ENCODE peak calls at places on chromosomes 3 and 15, in five cellular contexts. T is HFFc6; B is CD4-positive, alpha-beta memory T cell; K is effector memory CD4-positive, alpha-beta T cell; P is GF-D8. A is an unnamed sample.

GRCh38 chr3:195907730-195908438 is 467 bp downstream of the TNK2 start:
- DNase-seq in T (no peak), K (peak), P (peak), B (peak), A (peak)

GRCh38 chr15:87527416-87527815 is 729.1 kb downstream of the NTRK3 start:
- DNase-seq in B (no peak), P (no peak), K (no peak), T (no peak), A (peak)

GRCh38 chr3:55376753-55377347 is 110.3 kb downstream of the WNT5A start:
- DNase-seq in B (no peak), P (no peak), T (no peak), K (no peak), A (peak)

GRCh38 chr3:23035927-23036640 is 167.0 kb upstream of the UBE2E2 start:
- DNase-seq in B (no peak), P (no peak), T (no peak), K (no peak), A (no peak)

GRCh38 chr3:156474560-156475389 is 80.1 kb downstream of the SSR3 start:
- DNase-seq in P (no peak), K (no peak), T (no peak), B (no peak), A (no peak)

GRCh38 chr3:23760871-23761373 is 44.8 kb upstream of the UBE2E1 start:
- DNase-seq in P (no peak), K (no peak), T (no peak), B (no peak), A (no peak)

GRCh38 chr3:71641669-71642068 is 58.1 kb upstream of the FOXP1 start:
- DNase-seq in T (peak), B (no peak), K (no peak), P (no peak), A (peak)

GRCh38 chr3:37969601-37970100 is 20.9 kb upstream of the VILL start:
- DNase-seq in T (no peak), B (no peak), P (no peak), K (no peak), A (no peak)

GRCh38 chr3:132606085-132606484 is 9.0 kb downstream of the ACKR4 start:
- DNase-seq in K (no peak), T (peak), B (no peak), P (no peak), A (peak)

GRCh38 chr3:57127849-57128566 is 37.1 kb downstream of the IL17RD start:
- DNase-seq in T (peak), P (no peak), K (no peak), B (no peak), A (peak)

GRCh38 chr3:181564222-181564621 is 147.5 kb upstream of the SOX2 start:
- DNase-seq in K (no peak), B (no peak), T (no peak), P (no peak), A (no peak)

GRCh38 chr15:60087561-60087960 is 83.5 kb downstream of the FOXB1 start:
- DNase-seq in T (no peak), K (no peak), P (no peak), B (no peak), A (no peak)

GRCh38 chr3:186287723-186288122 is 74.3 kb downstream of the DGKG start:
- DNase-seq in B (no peak), P (no peak), T (peak), K (no peak), A (peak)

GRCh38 chr3:67357610-67358458 is 296.6 kb downstream of the SUCLG2 start:
- DNase-seq in B (no peak), P (no peak), K (no peak), T (peak), A (peak)

GRCh38 chr3:58163234-58163633 is 47.5 kb downstream of the DNASE1L3 start:
- DNase-seq in P (no peak), T (no peak), K (no peak), B (no peak), A (no peak)

GRCh38 chr3:124373524-124373923 is 356.7 kb upstream of the UMPS start:
- DNase-seq in B (no peak), K (no peak), P (no peak), T (no peak), A (no peak)

GRCh38 chr3:16085410-16085809 is 89.1 kb upstream of the GALNT15 start:
- DNase-seq in T (no peak), K (no peak), B (no peak), P (no peak), A (no peak)

GRCh38 chr15:93047621-93048425 is 41.2 kb downstream of the RGMA start:
- DNase-seq in P (peak), T (no peak), B (peak), K (no peak), A (no peak)

GRCh38 chr15:85464471-85464870 is 84.1 kb downstream of the AKAP13 start:
- DNase-seq in K (no peak), P (no peak), B (no peak), T (no peak), A (no peak)

A was measured in EL.